ENCODE peak calls at places on chromosomes 2 and 18, in five cellular contexts. One of them, this sample, is unnamed.

GRCh38 chr2:232898592-232899541 is 28.8 kb downstream of the SNORC start:
- DNase-seq in IMR-90: peak; percentile 75
- DNase-seq in right cardiac atrium: no peak
- DNase-seq in transverse colon: no peak
- DNase-seq in lung: no peak
- DNase-seq in this sample: no peak

GRCh38 chr2:71379086-71379485 is 47.5 kb downstream of the ZNF638 start:
- DNase-seq in lung: no peak
- DNase-seq in right cardiac atrium: no peak
- DNase-seq in transverse colon: no peak
- DNase-seq in IMR-90: peak; percentile 81
- DNase-seq in this sample: no peak

GRCh38 chr2:108395155-108395554 is 17.4 kb downstream of the SULT1C4 start:
- DNase-seq in transverse colon: no peak
- DNase-seq in IMR-90: no peak
- DNase-seq in lung: no peak
- DNase-seq in right cardiac atrium: no peak
- DNase-seq in this sample: no peak

GRCh38 chr2:232539298-232540231 is at the start of gene CHRNG:
- DNase-seq in IMR-90: no peak
- DNase-seq in transverse colon: no peak
- DNase-seq in lung: no peak
- DNase-seq in right cardiac atrium: no peak
- DNase-seq in this sample: no peak

GRCh38 chr18:45958027-45958426 is 9.1 kb downstream of the EPG5 start:
- DNase-seq in lung: no peak
- DNase-seq in right cardiac atrium: no peak
- DNase-seq in IMR-90: no peak
- DNase-seq in transverse colon: no peak
- DNase-seq in this sample: no peak

GRCh38 chr2:61705625-61706024 is 148.2 kb downstream of the FAM161A start:
- DNase-seq in IMR-90: no peak
- DNase-seq in lung: no peak
- DNase-seq in transverse colon: no peak
- DNase-seq in right cardiac atrium: no peak
- DNase-seq in this sample: no peak

GRCh38 chr2:134276381-134277172 is 22.7 kb downstream of the MGAT5 start:
- DNase-seq in IMR-90: peak; percentile 26
- DNase-seq in lung: no peak
- DNase-seq in transverse colon: no peak
- DNase-seq in right cardiac atrium: no peak
- DNase-seq in this sample: no peak

GRCh38 chr18:58761970-58762780 is 90.9 kb downstream of the MALT1 start:
- DNase-seq in IMR-90: no peak
- DNase-seq in transverse colon: no peak
- DNase-seq in lung: peak; percentile 28
- DNase-seq in right cardiac atrium: no peak
- DNase-seq in this sample: no peak

GRCh38 chr2:215973954-215974699 is 39.2 kb downstream of the MREG start:
- DNase-seq in IMR-90: no peak
- DNase-seq in transverse colon: peak; percentile 36
- DNase-seq in lung: peak; percentile 36
- DNase-seq in right cardiac atrium: no peak
- DNase-seq in this sample: peak; percentile 27

GRCh38 chr18:68275616-68276015 is 439.3 kb downstream of the TMX3 start:
- DNase-seq in right cardiac atrium: no peak
- DNase-seq in IMR-90: peak; percentile 93
- DNase-seq in lung: no peak
- DNase-seq in transverse colon: no peak
- DNase-seq in this sample: no peak

GRCh38 chr18:76351961-76352581 is 143.0 kb downstream of the ZNF516 start:
- DNase-seq in lung: peak; percentile 53
- DNase-seq in right cardiac atrium: peak; percentile 52
- DNase-seq in IMR-90: peak; percentile 92
- DNase-seq in transverse colon: peak; percentile 68
- DNase-seq in this sample: peak; percentile 43

GRCh38 chr2:230908595-230909191 is 16.3 kb downstream of the GPR55 start:
- DNase-seq in right cardiac atrium: no peak
- DNase-seq in transverse colon: peak; percentile 53
- DNase-seq in lung: no peak
- DNase-seq in IMR-90: peak; percentile 93
- DNase-seq in this sample: no peak

GRCh38 chr2:162245051-162245450 is 1.8 kb upstream of the FAP start:
- DNase-seq in transverse colon: no peak
- DNase-seq in lung: peak; percentile 38
- DNase-seq in IMR-90: no peak
- DNase-seq in right cardiac atrium: no peak
- DNase-seq in this sample: no peak

GRCh38 chr2:236774171-236774570 is 204.5 kb downstream of the ACKR3 start:
- DNase-seq in right cardiac atrium: no peak
- DNase-seq in lung: no peak
- DNase-seq in IMR-90: no peak
- DNase-seq in transverse colon: no peak
- DNase-seq in this sample: no peak

GRCh38 chr2:172148246-172148645 is 45.5 kb upstream of the DLX2 start:
- DNase-seq in IMR-90: no peak
- DNase-seq in transverse colon: no peak
- DNase-seq in right cardiac atrium: no peak
- DNase-seq in lung: no peak
- DNase-seq in this sample: no peak

GRCh38 chr2:68193774-68194372 is 36.2 kb downstream of the PNO1 start:
- DNase-seq in right cardiac atrium: no peak
- DNase-seq in lung: no peak
- DNase-seq in transverse colon: no peak
- DNase-seq in IMR-90: peak; percentile 77
- DNase-seq in this sample: no peak

GRCh38 chr2:230713331-230714121 is 884 bp downstream of the CAB39 start:
- DNase-seq in IMR-90: no peak
- DNase-seq in transverse colon: peak; percentile 64
- DNase-seq in lung: peak; percentile 44
- DNase-seq in right cardiac atrium: peak; percentile 34
- DNase-seq in this sample: peak; percentile 63

GRCh38 chr18:73613706-73614340 is 533.8 kb downstream of the FBXO15 start:
- DNase-seq in right cardiac atrium: no peak
- DNase-seq in IMR-90: peak; percentile 31
- DNase-seq in transverse colon: no peak
- DNase-seq in lung: no peak
- DNase-seq in this sample: no peak

GRCh38 chr18:73614812-73615211 is 532.8 kb downstream of the FBXO15 start:
- DNase-seq in IMR-90: peak; percentile 88
- DNase-seq in transverse colon: no peak
- DNase-seq in lung: no peak
- DNase-seq in right cardiac atrium: no peak
- DNase-seq in this sample: no peak

GRCh38 chr18:73617981-73618380 is 529.7 kb downstream of the FBXO15 start:
- DNase-seq in transverse colon: no peak
- DNase-seq in right cardiac atrium: no peak
- DNase-seq in lung: no peak
- DNase-seq in IMR-90: no peak
- DNase-seq in this sample: no peak

DNA sequence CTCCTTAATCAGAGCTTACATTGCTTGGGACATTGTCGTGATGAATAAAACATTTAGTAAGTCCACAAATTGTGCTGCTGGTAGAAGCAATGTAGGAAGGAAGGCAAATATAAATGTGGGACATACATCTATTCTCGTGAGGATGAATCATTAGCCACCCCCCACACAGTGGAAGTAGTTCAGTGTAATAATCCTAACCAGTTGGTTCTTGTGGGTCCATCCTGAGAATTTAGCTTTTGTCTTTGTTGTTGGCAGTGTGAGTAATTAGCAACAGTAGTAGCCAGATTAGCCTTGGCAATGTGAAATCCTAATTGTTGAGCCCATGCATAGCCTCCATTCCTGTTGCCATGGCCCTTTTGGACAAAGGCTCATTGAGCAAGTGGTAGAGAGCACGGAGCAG is 532.1 kb downstream of the FBXO15 start:
- DNase-seq in right cardiac atrium: no peak
- DNase-seq in IMR-90: no peak
- DNase-seq in lung: no peak
- DNase-seq in transverse colon: no peak
- DNase-seq in this sample: no peak
- H3K9me3 ChIP-seq in right cardiac atrium: no peaks in the 10 kb centered on the region
- H3K9me3 ChIP-seq in IMR-90: no peaks in the 10 kb centered on the region
- H3K9me3 ChIP-seq in lung: no peaks in the 10 kb centered on the region
- H3K9me3 ChIP-seq in transverse colon: no peaks in the 10 kb centered on the region
- H3K9me3 ChIP-seq in this sample: no peaks in the 10 kb centered on the region

DNA sequence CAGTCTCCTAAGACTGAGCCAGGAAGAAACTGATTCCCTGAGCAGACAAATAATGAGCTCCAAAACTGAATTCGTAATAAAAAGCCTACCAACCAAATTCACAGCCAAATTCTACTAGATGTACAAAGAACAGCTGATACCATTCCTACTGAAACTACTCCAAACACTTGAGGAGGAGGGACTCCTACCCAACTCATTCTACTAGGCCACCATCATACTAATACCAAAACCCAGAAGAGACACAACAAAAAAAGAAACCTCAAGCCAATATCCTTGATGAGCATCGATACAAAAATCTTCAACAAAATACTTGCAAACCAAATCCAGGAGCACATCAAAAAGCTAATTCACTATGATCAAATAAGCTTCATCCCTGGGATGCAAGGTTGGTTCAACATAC is 20.0 kb downstream of the RNU4ATAC start:
- DNase-seq in transverse colon: no peak
- DNase-seq in right cardiac atrium: no peak
- DNase-seq in lung: no peak
- DNase-seq in IMR-90: no peak
- DNase-seq in this sample: no peak
- H3K9me3 ChIP-seq in transverse colon: no peaks in the 10 kb centered on the region
- H3K9me3 ChIP-seq in right cardiac atrium: no peaks in the 10 kb centered on the region
- H3K9me3 ChIP-seq in lung: no peaks in the 10 kb centered on the region
- H3K9me3 ChIP-seq in IMR-90: no peaks in the 10 kb centered on the region
- H3K9me3 ChIP-seq in this sample: peaks cover 3% of the 10 kb centered on the region

DNA sequence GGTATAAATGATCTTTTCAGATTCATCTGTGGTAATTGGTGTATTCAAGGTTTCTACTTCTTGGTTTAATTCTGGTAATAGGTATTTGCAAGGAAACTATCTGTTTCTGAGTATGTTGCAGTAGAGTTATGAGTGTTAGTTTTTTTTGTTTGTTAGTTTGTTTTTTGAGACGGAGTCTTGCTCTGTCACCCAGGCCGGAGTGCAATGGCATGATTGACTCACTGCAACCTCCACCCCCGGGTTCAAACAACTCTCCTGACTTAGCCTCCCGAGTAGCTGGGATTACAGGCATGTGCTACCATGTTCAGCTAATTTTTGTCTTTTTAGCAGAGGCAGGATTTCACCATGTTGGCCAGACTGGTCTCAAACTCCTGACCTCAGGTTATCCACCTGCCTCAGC is 60.9 kb upstream of the IL1R2 start:
- DNase-seq in right cardiac atrium: no peak
- DNase-seq in IMR-90: no peak
- DNase-seq in transverse colon: no peak
- DNase-seq in lung: no peak
- DNase-seq in this sample: no peak
- H3K9me3 ChIP-seq in right cardiac atrium: peaks cover 5% of the 10 kb centered on the region
- H3K9me3 ChIP-seq in IMR-90: peaks cover 7% of the 10 kb centered on the region
- H3K9me3 ChIP-seq in transverse colon: peaks cover 6% of the 10 kb centered on the region
- H3K9me3 ChIP-seq in lung: no peaks in the 10 kb centered on the region
- H3K9me3 ChIP-seq in this sample: peaks cover 18% of the 10 kb centered on the region

DNA sequence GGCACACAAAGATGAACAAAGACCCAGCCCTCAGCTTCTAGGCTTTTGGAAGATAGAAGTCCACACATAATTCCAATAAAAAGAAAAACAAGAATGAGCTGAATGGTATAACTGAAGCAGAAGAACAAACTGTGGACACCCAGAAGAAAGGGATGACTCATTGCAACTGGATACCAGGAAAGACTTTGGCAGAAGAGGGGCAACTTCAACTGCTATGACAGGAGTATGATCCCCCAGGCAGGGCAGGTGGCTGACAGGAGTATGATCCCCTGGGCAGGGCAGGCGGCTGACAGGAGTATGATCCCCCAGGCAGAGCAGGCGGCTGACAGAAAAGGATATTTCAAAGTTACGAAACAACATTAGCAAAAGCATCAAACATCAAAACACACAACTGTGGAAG is 21.6 kb downstream of the PID1 start:
- DNase-seq in transverse colon: no peak
- DNase-seq in right cardiac atrium: no peak
- DNase-seq in IMR-90: no peak
- DNase-seq in lung: no peak
- DNase-seq in this sample: no peak
- H3K9me3 ChIP-seq in transverse colon: no peaks in the 10 kb centered on the region
- H3K9me3 ChIP-seq in right cardiac atrium: no peaks in the 10 kb centered on the region
- H3K9me3 ChIP-seq in IMR-90: peaks cover 2% of the 10 kb centered on the region
- H3K9me3 ChIP-seq in lung: no peaks in the 10 kb centered on the region
- H3K9me3 ChIP-seq in this sample: no peaks in the 10 kb centered on the region

GRCh38 chr2:4549811-4550210 is 846.4 kb downstream of the DCDC2C start:
- DNase-seq in lung: no peak
- DNase-seq in IMR-90: no peak
- DNase-seq in transverse colon: no peak
- DNase-seq in right cardiac atrium: no peak
- DNase-seq in this sample: no peak
- H3K9me3 ChIP-seq in lung: no peaks in the 10 kb centered on the region
- H3K9me3 ChIP-seq in IMR-90: peaks cover 13% of the 10 kb centered on the region
- H3K9me3 ChIP-seq in transverse colon: no peaks in the 10 kb centered on the region
- H3K9me3 ChIP-seq in right cardiac atrium: no peaks in the 10 kb centered on the region
- H3K9me3 ChIP-seq in this sample: no peaks in the 10 kb centered on the region

DNA sequence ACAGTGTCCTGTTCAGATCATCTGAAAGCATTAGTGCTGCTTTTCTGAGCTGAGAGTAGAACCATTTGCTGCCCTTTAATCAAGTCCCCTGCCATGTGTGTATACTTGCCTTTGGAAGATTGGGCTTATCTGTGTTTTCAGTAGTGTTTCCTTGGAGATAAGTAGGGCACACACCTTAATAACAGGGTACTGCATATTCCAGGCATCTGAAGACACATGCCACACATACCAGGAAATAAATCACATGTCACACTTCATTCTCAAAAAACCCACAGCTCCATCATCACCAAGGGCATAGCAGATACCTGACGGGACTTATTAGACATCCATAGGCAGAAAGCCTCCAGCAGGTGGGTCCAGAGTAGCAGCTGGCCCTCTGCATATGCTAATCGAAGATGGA is 157.4 kb downstream of the SOX11 start:
- DNase-seq in transverse colon: no peak
- DNase-seq in IMR-90: no peak
- DNase-seq in right cardiac atrium: no peak
- DNase-seq in lung: no peak
- DNase-seq in this sample: peak; percentile 37
- H3K9me3 ChIP-seq in transverse colon: no peaks in the 10 kb centered on the region
- H3K9me3 ChIP-seq in IMR-90: no peaks in the 10 kb centered on the region
- H3K9me3 ChIP-seq in right cardiac atrium: no peaks in the 10 kb centered on the region
- H3K9me3 ChIP-seq in lung: no peaks in the 10 kb centered on the region
- H3K9me3 ChIP-seq in this sample: peaks cover 3% of the 10 kb centered on the region

GRCh38 chr2:228556707-228557106 is 375.2 kb upstream of the SPHKAP start:
- DNase-seq in IMR-90: peak; percentile 2
- DNase-seq in right cardiac atrium: no peak
- DNase-seq in transverse colon: peak; percentile 28
- DNase-seq in lung: no peak
- DNase-seq in this sample: no peak
- H3K9me3 ChIP-seq in IMR-90: peaks cover 3% of the 10 kb centered on the region
- H3K9me3 ChIP-seq in right cardiac atrium: no peaks in the 10 kb centered on the region
- H3K9me3 ChIP-seq in transverse colon: no peaks in the 10 kb centered on the region
- H3K9me3 ChIP-seq in lung: no peaks in the 10 kb centered on the region
- H3K9me3 ChIP-seq in this sample: no peaks in the 10 kb centered on the region